ENCODE peak calls at places on chromosomes 4 and X, in five cellular contexts. C is neural progenitor cell, O is HCT116, J is GM23248, M is SK-N-SH. G is an unnamed sample.

GRCh38 chr4:44760142-44760898 is 34.0 kb upstream of the GNPDA2 start:
- DNase-seq in C (peak), O (peak), J (peak), M (peak), G (peak)

GRCh38 chrX:8731579-8732395 is at the start of gene ANOS1:
- DNase-seq in C (peak), O (no peak), J (peak), M (peak), G (peak)

GRCh38 chrX:12249997-12250396 is 111.7 kb downstream of the FRMPD4 start:
- DNase-seq in C (no peak), O (no peak), J (no peak), M (no peak), G (peak)

GRCh38 chrX:21865436-21865835 is 9.6 kb downstream of the YY2 start:
- DNase-seq in C (no peak), O (no peak), J (no peak), M (no peak), G (no peak)

GRCh38 chrX:39260965-39261364 is 459.7 kb downstream of the MID1IP1 start:
- DNase-seq in C (no peak), O (no peak), J (peak), M (no peak), G (peak)

GRCh38 chr4:113355550-113356371 is 306.3 kb downstream of the ANK2 start:
- DNase-seq in C (no peak), O (peak), J (peak), M (no peak), G (peak)

GRCh38 chr4:72375050-72375736 is 193.8 kb downstream of the ADAMTS3 start:
- DNase-seq in C (no peak), O (no peak), J (peak), M (no peak), G (peak)

GRCh38 chrX:311156-312129 is 7.2 kb downstream of the GTPBP6 start:
- DNase-seq in C (no peak), O (no peak), J (no peak), M (no peak), G (no peak)

GRCh38 chr4:87058272-87059073 is 123.7 kb downstream of the AFF1 start:
- DNase-seq in C (peak), O (peak), J (peak), M (no peak), G (peak)

GRCh38 chr4:174864031-174864430 is 35.0 kb upstream of the GLRA3 start:
- DNase-seq in C (no peak), O (no peak), J (no peak), M (no peak), G (no peak)

GRCh38 chr4:82643994-82644730 is 82.4 kb upstream of the TMEM150C start:
- DNase-seq in C (no peak), O (no peak), J (peak), M (no peak), G (peak)

GRCh38 chr4:81724925-81725329 is 253.2 kb upstream of the RASGEF1B start:
- DNase-seq in C (peak), O (no peak), J (peak), M (no peak), G (no peak)

GRCh38 chr4:158777423-158777822 is 8.6 kb downstream of the FNIP2 start:
- DNase-seq in C (no peak), O (no peak), J (no peak), M (no peak), G (no peak)

DNA sequence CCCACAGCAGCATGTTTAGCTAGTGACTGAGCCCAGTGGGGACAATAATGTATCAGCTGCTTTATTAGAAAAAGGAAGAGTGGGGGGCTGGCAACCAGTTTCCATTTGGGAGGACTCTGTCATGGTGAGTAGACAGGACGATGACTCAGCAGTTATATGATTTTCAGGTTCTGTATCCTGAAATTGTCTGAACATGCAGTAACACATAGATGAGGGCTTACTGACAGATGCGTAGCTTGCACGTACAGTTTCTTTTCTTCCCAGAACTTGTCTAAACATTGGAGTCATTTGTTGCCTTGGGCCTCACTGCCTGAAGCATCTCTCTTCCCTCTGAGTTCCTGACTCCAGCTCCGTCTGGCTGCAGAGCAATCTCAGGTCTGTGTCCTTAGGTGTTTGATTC is 1415.6 kb upstream of the TENM3 start:
- DNase-seq in C (no peak), O (no peak), J (peak), M (no peak), G (peak)
- H3K9ac ChIP-seq in C (no peak), O (no peak), J (peak), M (no peak), G (peak)

GRCh38 chr4:143405197-143405730 is 68.6 kb downstream of the GAB1 start:
- DNase-seq in C (no peak), O (no peak), J (no peak), M (no peak), G (no peak)

GRCh38 chr4:143402776-143403550 is 66.3 kb downstream of the GAB1 start:
- DNase-seq in C (no peak), O (no peak), J (peak), M (no peak), G (no peak)

GRCh38 chr4:143406523-143406922 is 69.8 kb downstream of the GAB1 start:
- DNase-seq in C (no peak), O (no peak), J (peak), M (no peak), G (no peak)

GRCh38 chr4:143403551-143403816 is 66.8 kb downstream of the GAB1 start:
- DNase-seq in C (no peak), O (no peak), J (no peak), M (no peak), G (no peak)

DNA sequence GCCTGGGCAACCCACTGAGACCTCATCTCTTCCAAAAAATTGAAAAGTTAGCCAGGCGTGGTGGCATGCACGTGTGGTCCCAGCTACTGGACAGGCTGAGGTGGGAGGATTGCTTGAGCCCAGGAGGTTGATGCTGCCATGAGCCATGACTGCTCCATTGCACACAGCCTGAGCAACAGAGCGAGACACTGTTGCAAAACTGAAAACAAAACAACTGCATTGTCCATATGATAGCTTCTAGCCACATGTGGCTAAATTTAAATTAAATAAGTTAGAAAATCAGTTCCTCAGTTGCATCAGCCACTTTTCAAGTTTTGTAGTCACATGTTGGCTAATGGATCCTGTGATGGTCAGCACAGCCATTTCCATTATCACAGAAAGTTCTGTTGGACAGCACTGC is 67.9 kb downstream of the GAB1 start:
- DNase-seq in C (no peak), O (no peak), J (no peak), M (no peak), G (no peak)
- TF ChIP-seq EZH2phosphoT487 in C (no peak), O (no peak), J (no peak), M (no peak), G (no peak)

GRCh38 chr4:169098054-169098896 is 88.2 kb upstream of the CBR4 start:
- DNase-seq in C (no peak), O (no peak), J (peak), M (no peak), G (no peak)

GRCh38 chr4:169102011-169102410 is 92.0 kb upstream of the CBR4 start:
- DNase-seq in C (no peak), O (no peak), J (peak), M (no peak), G (no peak)

GRCh38 chr4:169100656-169101055 is 90.6 kb upstream of the CBR4 start:
- DNase-seq in C (peak), O (no peak), J (no peak), M (no peak), G (no peak)

GRCh38 chr4:169098969-169099685 is 89.1 kb upstream of the CBR4 start:
- DNase-seq in C (no peak), O (no peak), J (no peak), M (no peak), G (no peak)

GRCh38 chr4:169099775-169100180 is 89.7 kb upstream of the CBR4 start:
- DNase-seq in C (no peak), O (no peak), J (peak), M (no peak), G (no peak)
- H3K27ac ChIP-seq in C (no peak), O (no peak), J (peak), M (peak), G (no peak)

DNA sequence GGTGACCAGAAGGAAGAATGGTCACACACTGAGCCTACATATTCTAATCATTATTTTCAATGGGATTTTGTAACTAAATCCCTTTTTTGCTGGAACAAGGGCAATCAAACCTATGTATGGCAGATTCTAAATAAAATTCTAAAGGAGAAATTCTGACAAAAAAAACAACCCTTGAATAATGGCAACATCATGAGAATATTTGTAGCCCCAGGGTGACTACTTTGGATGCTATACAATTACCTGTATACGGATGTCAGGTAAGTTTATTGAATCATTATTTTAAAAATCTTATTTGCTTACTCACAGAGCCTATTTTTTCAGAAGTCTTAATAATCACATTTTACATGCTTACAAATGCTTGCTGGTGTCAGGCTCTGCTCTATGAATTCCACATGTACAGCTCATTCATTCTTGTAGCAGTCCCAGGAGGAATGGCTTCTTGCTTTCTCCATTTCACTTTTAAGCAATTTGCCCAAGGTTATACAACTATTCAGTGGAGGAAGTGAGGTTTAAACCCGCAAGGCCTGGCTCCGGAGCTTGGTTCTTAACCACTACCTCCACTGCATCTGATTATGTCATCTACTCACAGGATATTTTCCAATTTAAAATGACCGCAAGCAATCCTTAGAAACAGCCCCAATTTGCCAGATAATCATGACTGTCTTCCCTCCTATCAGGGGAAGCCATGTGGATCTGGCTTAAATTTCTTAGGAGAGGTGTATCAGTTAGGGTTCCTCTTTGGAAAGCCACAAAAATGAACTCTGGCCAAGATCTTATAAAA is 43.7 kb upstream of the TAPT1 start:
- DNase-seq in C (no peak), O (no peak), J (peak), M (no peak), G (peak)
- H3K9ac ChIP-seq in C (no peak), O (no peak), J (peak), M (no peak), G (no peak)

GRCh38 chr4:101825953-101826352 is 35.4 kb downstream of the BANK1 start:
- DNase-seq in C (no peak), O (no peak), J (no peak), M (no peak), G (no peak)
- TF ChIP-seq EZH2phosphoT487 in C (no peak), O (no peak), J (no peak), M (no peak), G (no peak)

GRCh38 chr4:150280081-150280950 is 202.1 kb downstream of the DCLK2 start:
- DNase-seq in C (peak), O (no peak), J (peak), M (no peak), G (peak)
- H3K27ac ChIP-seq in C (peak), O (no peak), J (peak), M (peak), G (no peak)

GRCh38 chr4:10173754-10174749 is 57.5 kb upstream of the WDR1 start:
- DNase-seq in C (no peak), O (no peak), J (no peak), M (no peak), G (peak)
- H3K9ac ChIP-seq in C (no peak), O (no peak), J (peak), M (peak), G (no peak)